ENCODE peak calls at places on chromosome 11, in four cellular contexts. K, T, H and S are unnamed samples.

GRCh38 chr11:18752502-18752901 is 26.5 kb upstream of the IGSF22 start:
- DNase-seq in K (no peak), T (no peak), H (no peak), S (no peak)

GRCh38 chr11:130203766-130204702 is 44.5 kb downstream of the ST14 start:
- DNase-seq in K (no peak), T (no peak), H (no peak), S (no peak)

GRCh38 chr11:103433380-103433779 is 324.2 kb downstream of the DYNC2H1 start:
- DNase-seq in K (no peak), T (no peak), H (peak), S (no peak)

GRCh38 chr11:77473001-77473800 is 693 bp downstream of the PAK1 start:
- DNase-seq in K (peak), T (peak), H (no peak), S (peak)

GRCh38 chr11:3346587-3346986 is 32.4 kb downstream of the ZNF195 start:
- DNase-seq in K (no peak), T (no peak), H (no peak), S (no peak)

GRCh38 chr11:61090521-61090920 is 11.8 kb upstream of the CD5 start:
- DNase-seq in K (no peak), T (no peak), H (no peak), S (no peak)

GRCh38 chr11:34721646-34722045 is 100.8 kb downstream of the EHF start:
- DNase-seq in K (no peak), T (no peak), H (no peak), S (no peak)

GRCh38 chr11:37712246-37712645 is 1114.2 kb upstream of the RAG2 start:
- DNase-seq in K (peak), T (no peak), H (peak), S (no peak)

GRCh38 chr11:127074151-127074761 is 73.7 kb upstream of the KIRREL3 start:
- DNase-seq in K (peak), T (peak), H (peak), S (no peak)

GRCh38 chr11:72234920-72235319 is 9.1 kb downstream of the PHOX2A start:
- DNase-seq in K (no peak), T (no peak), H (no peak), S (no peak)